ENCODE peak calls at places on chromosomes 6 and 20, in four cellular contexts. E is HepG2, I is WTC11, Z is K562. C is an unnamed sample.

GRCh38 chr6:100806280-100806679 is 74.8 kb downstream of the ASCC3 start:
- DNase-seq in E (no peak), I (no peak), Z (no peak), C (no peak)

GRCh38 chr20:34475979-34476736 is 40.1 kb upstream of the DYNLRB1 start:
- DNase-seq in E (peak), I (peak), Z (no peak), C (peak)

GRCh38 chr6:145669627-145670034 is 65.7 kb downstream of the EPM2A start:
- DNase-seq in E (no peak), I (no peak), Z (no peak), C (no peak)

GRCh38 chr6:53847796-53848314 is 53.0 kb downstream of the LRRC1 start:
- DNase-seq in E (peak), I (no peak), Z (no peak), C (no peak)

GRCh38 chr20:46964299-46965123 is 69.9 kb downstream of the EYA2 start:
- DNase-seq in E (no peak), I (no peak), Z (no peak), C (no peak)

GRCh38 chr6:11714116-11714797 is 64.3 kb downstream of the ADTRP start:
- DNase-seq in E (no peak), I (no peak), Z (no peak), C (no peak)

GRCh38 chr6:108423982-108424695 is 129.3 kb downstream of the AFG1L start:
- DNase-seq in E (no peak), I (no peak), Z (no peak), C (no peak)

GRCh38 chr6:160520043-160520904 is 143.8 kb downstream of the LPA start:
- DNase-seq in E (peak), I (peak), Z (peak), C (peak)

GRCh38 chr6:166691199-166691598 is 64.1 kb upstream of the RPS6KA2 start:
- DNase-seq in E (no peak), I (no peak), Z (no peak), C (no peak)

GRCh38 chr20:52110456-52110855 is 81.1 kb downstream of the ZFP64 start:
- DNase-seq in E (no peak), I (no peak), Z (no peak), C (no peak)

GRCh38 chr6:150142304-150142656 is 564 bp upstream of the PPP1R14C start:
- DNase-seq in E (no peak), I (no peak), Z (no peak), C (no peak)

GRCh38 chr6:75775219-75775618 is 26.2 kb downstream of the MYO6 start:
- DNase-seq in E (no peak), I (no peak), Z (no peak), C (no peak)

GRCh38 chr20:60115452-60115851 is 157.2 kb downstream of the CDH26 start:
- DNase-seq in E (no peak), I (no peak), Z (no peak), C (no peak)

GRCh38 chr20:36043447-36043846 is 75.1 kb downstream of the CNBD2 start:
- DNase-seq in E (no peak), I (no peak), Z (no peak), C (no peak)

GRCh38 chr6:72861935-72862432 is 240.1 kb downstream of the KCNQ5 start:
- DNase-seq in E (no peak), I (no peak), Z (no peak), C (no peak)

GRCh38 chr6:4059115-4059777 is 19.7 kb downstream of the FAM217A start:
- DNase-seq in E (peak), I (no peak), Z (peak), C (peak)

GRCh38 chr20:62829231-62830230 is 12.7 kb downstream of the COL9A3 start:
- DNase-seq in E (no peak), I (no peak), Z (no peak), C (no peak)

GRCh38 chr6:5606546-5606945 is 345.2 kb downstream of the FARS2 start:
- DNase-seq in E (no peak), I (no peak), Z (no peak), C (no peak)

GRCh38 chr20:48733296-48733790 is 94.5 kb downstream of the PREX1 start:
- DNase-seq in E (no peak), I (no peak), Z (no peak), C (peak)

GRCh38 chr20:52747736-52748135 is 224.4 kb upstream of the TSHZ2 start:
- DNase-seq in E (peak), I (peak), Z (no peak), C (peak)

GRCh38 chr6:3408665-3409064 is 48.2 kb downstream of the SLC22A23 start:
- DNase-seq in E (no peak), I (no peak), Z (no peak), C (no peak)

GRCh38 chr20:49969946-49970345 is 12.8 kb upstream of the SNAI1 start:
- DNase-seq in E (no peak), I (no peak), Z (no peak), C (no peak)

GRCh38 chr6:22589118-22589517 is 19.8 kb downstream of the HDGFL1 start:
- DNase-seq in E (no peak), I (no peak), Z (no peak), C (no peak)

GRCh38 chr6:121503633-121504032 is 68.2 kb downstream of the GJA1 start:
- DNase-seq in E (no peak), I (no peak), Z (no peak), C (peak)

GRCh38 chr6:33249732-33250625 is 21.7 kb downstream of the VPS52 start:
- DNase-seq in E (no peak), I (no peak), Z (no peak), C (no peak)

GRCh38 chr6:105550961-105551625 is 148.2 kb upstream of the PREP start:
- DNase-seq in E (no peak), I (no peak), Z (no peak), C (no peak)

GRCh38 chr20:35304956-35305355 is 12.7 kb upstream of the FAM83C start:
- DNase-seq in E (no peak), I (no peak), Z (no peak), C (no peak)

GRCh38 chr6:53041356-53041755 is 23.8 kb upstream of the FBXO9 start:
- DNase-seq in E (no peak), I (no peak), Z (no peak), C (no peak)

GRCh38 chr6:106134087-106134770 is 48.1 kb downstream of the PRDM1 start:
- DNase-seq in E (no peak), I (no peak), Z (no peak), C (no peak)

GRCh38 chr6:158835616-158836221 is 16.6 kb upstream of the EZR start:
- DNase-seq in E (peak), I (peak), Z (peak), C (no peak)

GRCh38 chr6:136633355-136633754 is 83.1 kb upstream of the MAP7 start:
- DNase-seq in E (no peak), I (no peak), Z (no peak), C (no peak)

GRCh38 chr6:44416103-44416502 is 28.6 kb downstream of the CDC5L start:
- DNase-seq in E (peak), I (no peak), Z (no peak), C (peak)

GRCh38 chr6:6900566-6901204 is 207.1 kb upstream of the RREB1 start:
- DNase-seq in E (no peak), I (no peak), Z (no peak), C (no peak)

GRCh38 chr20:40892642-40893041 is 136.0 kb upstream of the TOP1 start:
- DNase-seq in E (no peak), I (no peak), Z (no peak), C (no peak)

GRCh38 chr6:38476141-38476540 is 163.6 kb downstream of the BTBD9 start:
- DNase-seq in E (no peak), I (no peak), Z (no peak), C (no peak)
- TF ChIP-seq HMGXB4 in E (no peak), I (no peak), Z (no peak), C (no peak)

GRCh38 chr20:57435105-57435497 is 43.9 kb downstream of the RBM38 start:
- DNase-seq in E (no peak), I (no peak), Z (no peak), C (no peak)
- TF ChIP-seq HMGXB4 in E (no peak), I (no peak), Z (no peak), C (no peak)

GRCh38 chr6:83514877-83515466 is 2.6 kb downstream of the PRSS35 start:
- DNase-seq in E (peak), I (peak), Z (peak), C (peak)

GRCh38 chr6:83509416-83509815 is 2.9 kb upstream of the PRSS35 start:
- DNase-seq in E (no peak), I (no peak), Z (no peak), C (no peak)

GRCh38 chr6:83517500-83517899 is 5.2 kb downstream of the PRSS35 start:
- DNase-seq in E (no peak), I (no peak), Z (no peak), C (no peak)

GRCh38 chr6:83511901-83512681 is at the start of gene PRSS35:
- DNase-seq in E (peak), I (peak), Z (peak), C (peak)
- TF ChIP-seq HMGXB4 in E (no peak), I (no peak), Z (no peak), C (no peak)

GRCh38 chr6:147530132-147531060 is 21.9 kb downstream of the SAMD5 start:
- DNase-seq in E (no peak), I (no peak), Z (no peak), C (no peak)
- TF ChIP-seq HMGXB4 in E (no peak), I (no peak), Z (no peak), C (no peak)

DNA sequence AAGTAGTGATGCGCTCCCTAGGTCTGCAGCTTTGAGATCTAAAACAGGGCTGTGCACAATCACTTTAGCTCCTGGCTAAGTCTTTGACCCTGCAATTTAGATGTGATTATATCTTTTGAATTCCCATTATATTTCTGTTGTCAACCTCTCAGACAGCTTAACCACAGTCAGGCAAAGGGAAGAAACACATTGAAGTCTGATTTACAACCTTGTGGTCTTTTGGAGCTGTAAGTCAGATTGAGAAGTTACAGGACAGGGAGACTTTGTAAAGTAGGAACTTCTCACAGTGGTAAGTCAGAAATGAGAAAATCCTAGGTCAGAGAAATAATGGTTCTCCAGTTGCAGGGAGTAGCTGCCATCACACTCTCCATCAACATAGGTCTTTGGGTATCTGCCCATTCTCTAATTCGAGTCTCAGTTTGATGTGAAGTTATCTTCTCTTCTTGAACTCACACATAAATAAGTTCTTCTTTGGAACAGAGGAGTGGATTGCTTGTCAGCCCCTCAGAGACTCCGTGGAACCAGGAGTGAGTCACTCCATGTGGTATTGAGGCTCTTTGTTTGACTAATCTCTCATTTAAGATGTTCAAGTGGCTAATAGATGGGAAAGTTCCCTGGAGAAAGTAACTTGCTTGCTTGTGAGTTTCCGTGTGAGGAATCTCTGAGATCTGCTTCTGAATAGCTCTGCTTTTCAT is 35.0 kb upstream of the SGK1 start:
- DNase-seq in E (no peak), I (no peak), Z (no peak), C (no peak)
- TF ChIP-seq HMGXB4 in E (no peak), I (no peak), Z (no peak), C (no peak)